ENCODE peak calls at places on chromosomes 2 and 18, in six cellular contexts. One of them, this sample, is unnamed.

GRCh38 chr2:232325324-232326273 is 53.0 kb upstream of the ALPP start:
- DNase-seq in GM23248: peak
- DNase-seq in thoracic aorta: no peak
- DNase-seq in right atrium auricular region: no peak
- DNase-seq in CD8-positive, alpha-beta T cell: peak
- DNase-seq in HCT116: no peak
- DNase-seq in this sample: peak

GRCh38 chr2:218217366-218218309 is 649 bp downstream of the ARPC2 start:
- DNase-seq in GM23248: peak
- DNase-seq in thoracic aorta: no peak
- DNase-seq in right atrium auricular region: peak
- DNase-seq in CD8-positive, alpha-beta T cell: peak
- DNase-seq in HCT116: no peak
- DNase-seq in this sample: peak

GRCh38 chr2:12931211-12931844 is 214.6 kb downstream of the TRIB2 start:
- DNase-seq in GM23248: peak
- DNase-seq in thoracic aorta: no peak
- DNase-seq in right atrium auricular region: no peak
- DNase-seq in CD8-positive, alpha-beta T cell: no peak
- DNase-seq in HCT116: peak
- DNase-seq in this sample: no peak

GRCh38 chr2:64204006-64204632 is 59.9 kb upstream of the PELI1 start:
- DNase-seq in GM23248: peak
- DNase-seq in thoracic aorta: no peak
- DNase-seq in right atrium auricular region: no peak
- DNase-seq in CD8-positive, alpha-beta T cell: peak
- DNase-seq in HCT116: no peak
- DNase-seq in this sample: no peak

GRCh38 chr2:43636616-43637015 is 444 bp upstream of the PLEKHH2 start:
- DNase-seq in GM23248: no peak
- DNase-seq in thoracic aorta: no peak
- DNase-seq in right atrium auricular region: no peak
- DNase-seq in CD8-positive, alpha-beta T cell: peak
- DNase-seq in HCT116: no peak
- DNase-seq in this sample: no peak

GRCh38 chr2:233473878-233474277 is 92.7 kb downstream of the USP40 start:
- DNase-seq in GM23248: no peak
- DNase-seq in thoracic aorta: no peak
- DNase-seq in right atrium auricular region: peak
- DNase-seq in CD8-positive, alpha-beta T cell: no peak
- DNase-seq in HCT116: no peak
- DNase-seq in this sample: no peak

GRCh38 chr2:43223412-43224040 is 2.9 kb downstream of the ZFP36L2 start:
- DNase-seq in GM23248: peak
- DNase-seq in thoracic aorta: no peak
- DNase-seq in right atrium auricular region: no peak
- DNase-seq in CD8-positive, alpha-beta T cell: no peak
- DNase-seq in HCT116: no peak
- DNase-seq in this sample: no peak

GRCh38 chr2:26346454-26347053 is at the start of gene ADGRF3:
- DNase-seq in GM23248: peak
- DNase-seq in thoracic aorta: no peak
- DNase-seq in right atrium auricular region: peak
- DNase-seq in CD8-positive, alpha-beta T cell: peak
- DNase-seq in HCT116: no peak
- DNase-seq in this sample: peak

GRCh38 chr2:101387151-101387807 is at the start of gene CREG2:
- DNase-seq in GM23248: peak
- DNase-seq in thoracic aorta: no peak
- DNase-seq in right atrium auricular region: peak
- DNase-seq in CD8-positive, alpha-beta T cell: peak
- DNase-seq in HCT116: peak
- DNase-seq in this sample: no peak

GRCh38 chr2:241443486-241444223 is 64.7 kb downstream of the STK25 start:
- DNase-seq in GM23248: peak
- DNase-seq in thoracic aorta: no peak
- DNase-seq in right atrium auricular region: no peak
- DNase-seq in CD8-positive, alpha-beta T cell: peak
- DNase-seq in HCT116: no peak
- DNase-seq in this sample: no peak

GRCh38 chr2:201070966-201071304 is 536 bp downstream of the HYCC2 start:
- DNase-seq in GM23248: peak
- DNase-seq in thoracic aorta: no peak
- DNase-seq in right atrium auricular region: no peak
- DNase-seq in CD8-positive, alpha-beta T cell: no peak
- DNase-seq in HCT116: no peak
- DNase-seq in this sample: no peak

GRCh38 chr2:102753563-102754159 is 8.2 kb upstream of the TMEM182 start:
- DNase-seq in GM23248: peak
- DNase-seq in thoracic aorta: no peak
- DNase-seq in right atrium auricular region: no peak
- DNase-seq in CD8-positive, alpha-beta T cell: no peak
- DNase-seq in HCT116: peak
- DNase-seq in this sample: no peak

GRCh38 chr2:153886833-153887232 is 15.1 kb downstream of the GALNT13 start:
- DNase-seq in GM23248: no peak
- DNase-seq in thoracic aorta: no peak
- DNase-seq in right atrium auricular region: no peak
- DNase-seq in CD8-positive, alpha-beta T cell: no peak
- DNase-seq in HCT116: no peak
- DNase-seq in this sample: no peak

GRCh38 chr2:98643496-98644100 is 35.2 kb downstream of the UNC50 start:
- DNase-seq in GM23248: no peak
- DNase-seq in thoracic aorta: no peak
- DNase-seq in right atrium auricular region: no peak
- DNase-seq in CD8-positive, alpha-beta T cell: no peak
- DNase-seq in HCT116: no peak
- DNase-seq in this sample: no peak

GRCh38 chr2:190964170-190964795 is 49.7 kb downstream of the STAT1 start:
- DNase-seq in GM23248: no peak
- DNase-seq in thoracic aorta: no peak
- DNase-seq in right atrium auricular region: no peak
- DNase-seq in CD8-positive, alpha-beta T cell: no peak
- DNase-seq in HCT116: no peak
- DNase-seq in this sample: no peak

GRCh38 chr2:55431982-55432627 is 12.4 kb upstream of the CCDC88A start:
- DNase-seq in GM23248: peak
- DNase-seq in thoracic aorta: no peak
- DNase-seq in right atrium auricular region: no peak
- DNase-seq in CD8-positive, alpha-beta T cell: no peak
- DNase-seq in HCT116: peak
- DNase-seq in this sample: no peak

GRCh38 chr2:239189711-239190131 is 211.1 kb downstream of the HDAC4 start:
- DNase-seq in GM23248: no peak
- DNase-seq in thoracic aorta: no peak
- DNase-seq in right atrium auricular region: no peak
- DNase-seq in CD8-positive, alpha-beta T cell: no peak
- DNase-seq in HCT116: no peak
- DNase-seq in this sample: no peak

GRCh38 chr2:98775146-98775988 is 44.4 kb upstream of the MGAT4A start:
- DNase-seq in GM23248: no peak
- DNase-seq in thoracic aorta: peak
- DNase-seq in right atrium auricular region: no peak
- DNase-seq in CD8-positive, alpha-beta T cell: no peak
- DNase-seq in HCT116: no peak
- DNase-seq in this sample: no peak

GRCh38 chr2:72923833-72924352 is 6.6 kb downstream of the EMX1 start:
- DNase-seq in GM23248: no peak
- DNase-seq in thoracic aorta: no peak
- DNase-seq in right atrium auricular region: no peak
- DNase-seq in CD8-positive, alpha-beta T cell: no peak
- DNase-seq in HCT116: no peak
- DNase-seq in this sample: no peak

GRCh38 chr2:136235451-136236418 is 117.8 kb upstream of the CXCR4 start:
- DNase-seq in GM23248: peak
- DNase-seq in thoracic aorta: no peak
- DNase-seq in right atrium auricular region: no peak
- DNase-seq in CD8-positive, alpha-beta T cell: no peak
- DNase-seq in HCT116: peak
- DNase-seq in this sample: no peak

DNA sequence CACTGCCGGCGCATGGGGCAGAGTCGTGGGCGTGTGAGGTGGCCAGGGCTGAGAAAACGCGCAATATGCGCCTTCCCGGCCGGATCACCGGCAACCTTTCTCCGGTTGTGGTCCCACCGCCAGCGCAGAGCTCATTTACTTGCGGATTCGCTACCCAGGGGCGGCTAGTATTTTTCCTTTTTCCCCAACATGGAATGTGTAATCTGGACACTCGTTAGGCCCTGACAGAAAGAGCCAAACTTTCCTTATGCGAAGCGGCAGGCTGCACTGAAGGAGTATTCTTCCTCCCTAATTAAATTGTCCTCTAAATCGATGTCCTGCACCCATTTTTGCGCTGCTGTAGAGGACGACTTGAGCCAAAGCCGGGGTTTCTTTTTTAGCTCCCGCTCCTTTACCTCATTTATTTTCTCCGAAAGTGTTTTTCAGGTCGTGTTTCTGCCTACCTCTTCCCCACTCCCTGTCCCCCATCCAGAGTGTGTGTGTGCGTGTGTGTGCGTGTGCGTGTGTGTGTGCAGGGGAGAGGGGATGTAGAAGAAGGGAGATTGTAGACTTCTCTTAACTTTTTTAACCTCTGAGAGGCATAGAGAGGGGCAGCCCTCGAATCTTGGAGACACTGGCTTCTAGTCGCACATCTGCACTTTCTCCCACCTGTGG is 2.7 kb downstream of the OTX1 start:
- DNase-seq in GM23248: no peak
- DNase-seq in thoracic aorta: no peak
- DNase-seq in right atrium auricular region: no peak
- DNase-seq in CD8-positive, alpha-beta T cell: no peak
- DNase-seq in HCT116: no peak
- DNase-seq in this sample: no peak
- H3K4me3 ChIP-seq in GM23248: no peak
- H3K4me3 ChIP-seq in thoracic aorta: peak
- H3K4me3 ChIP-seq in right atrium auricular region: peak
- H3K4me3 ChIP-seq in CD8-positive, alpha-beta T cell: no peak
- H3K4me3 ChIP-seq in HCT116: no peak
- H3K4me3 ChIP-seq in this sample: peak

GRCh38 chr18:10330428-10330827 is 124.0 kb upstream of the APCDD1 start:
- DNase-seq in GM23248: no peak
- DNase-seq in thoracic aorta: no peak
- DNase-seq in right atrium auricular region: no peak
- DNase-seq in CD8-positive, alpha-beta T cell: no peak
- DNase-seq in HCT116: no peak
- DNase-seq in this sample: no peak

GRCh38 chr18:10332452-10332851 is 122.0 kb upstream of the APCDD1 start:
- DNase-seq in GM23248: no peak
- DNase-seq in thoracic aorta: no peak
- DNase-seq in right atrium auricular region: no peak
- DNase-seq in CD8-positive, alpha-beta T cell: no peak
- DNase-seq in HCT116: no peak
- DNase-seq in this sample: no peak

DNA sequence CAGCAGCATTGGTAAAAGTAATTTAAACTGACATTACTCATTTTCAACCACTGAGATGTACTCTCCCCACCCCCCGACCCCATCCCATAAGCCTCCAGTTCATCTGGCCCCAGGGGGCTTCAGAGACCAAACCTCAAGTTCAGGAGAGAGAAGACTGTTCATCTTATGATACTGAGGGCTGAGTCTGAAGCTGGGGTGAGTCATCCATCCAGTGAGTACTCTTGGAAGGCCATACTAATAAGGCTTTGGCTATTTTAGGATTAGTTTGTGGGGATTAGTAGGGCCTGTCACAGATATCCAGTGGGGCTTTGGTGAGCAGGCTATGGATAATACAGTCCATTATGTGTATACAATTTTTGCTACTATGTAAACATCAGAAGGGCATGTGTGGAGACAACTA is 125.3 kb upstream of the APCDD1 start:
- DNase-seq in GM23248: peak
- DNase-seq in thoracic aorta: no peak
- DNase-seq in right atrium auricular region: no peak
- DNase-seq in CD8-positive, alpha-beta T cell: no peak
- DNase-seq in HCT116: no peak
- DNase-seq in this sample: no peak
- H3K4me3 ChIP-seq in GM23248: no peak
- H3K4me3 ChIP-seq in thoracic aorta: no peak
- H3K4me3 ChIP-seq in right atrium auricular region: no peak
- H3K4me3 ChIP-seq in CD8-positive, alpha-beta T cell: no peak
- H3K4me3 ChIP-seq in HCT116: no peak
- H3K4me3 ChIP-seq in this sample: no peak

GRCh38 chr2:202378001-202378400 is 1.9 kb downstream of the BMPR2 start:
- DNase-seq in GM23248: peak
- DNase-seq in thoracic aorta: no peak
- DNase-seq in right atrium auricular region: no peak
- DNase-seq in CD8-positive, alpha-beta T cell: no peak
- DNase-seq in HCT116: no peak
- DNase-seq in this sample: no peak
- H3K4me3 ChIP-seq in GM23248: peak
- H3K4me3 ChIP-seq in thoracic aorta: peak
- H3K4me3 ChIP-seq in right atrium auricular region: peak
- H3K4me3 ChIP-seq in CD8-positive, alpha-beta T cell: peak
- H3K4me3 ChIP-seq in HCT116: peak
- H3K4me3 ChIP-seq in this sample: peak

GRCh38 chr18:46242185-46242584 is 138.0 kb downstream of the HAUS1 start:
- DNase-seq in GM23248: no peak
- DNase-seq in thoracic aorta: no peak
- DNase-seq in right atrium auricular region: no peak
- DNase-seq in CD8-positive, alpha-beta T cell: no peak
- DNase-seq in HCT116: no peak
- DNase-seq in this sample: no peak

GRCh38 chr18:46243095-46243494 is 138.9 kb downstream of the HAUS1 start:
- DNase-seq in GM23248: peak
- DNase-seq in thoracic aorta: no peak
- DNase-seq in right atrium auricular region: no peak
- DNase-seq in CD8-positive, alpha-beta T cell: no peak
- DNase-seq in HCT116: no peak
- DNase-seq in this sample: no peak

GRCh38 chr18:46247938-46248337 is 143.8 kb downstream of the HAUS1 start:
- DNase-seq in GM23248: no peak
- DNase-seq in thoracic aorta: no peak
- DNase-seq in right atrium auricular region: no peak
- DNase-seq in CD8-positive, alpha-beta T cell: no peak
- DNase-seq in HCT116: no peak
- DNase-seq in this sample: no peak

GRCh38 chr18:46243673-46244072 is 139.5 kb downstream of the HAUS1 start:
- DNase-seq in GM23248: no peak
- DNase-seq in thoracic aorta: no peak
- DNase-seq in right atrium auricular region: no peak
- DNase-seq in CD8-positive, alpha-beta T cell: no peak
- DNase-seq in HCT116: no peak
- DNase-seq in this sample: no peak

GRCh38 chr18:46246101-46246500 is 141.9 kb downstream of the HAUS1 start:
- DNase-seq in GM23248: no peak
- DNase-seq in thoracic aorta: no peak
- DNase-seq in right atrium auricular region: no peak
- DNase-seq in CD8-positive, alpha-beta T cell: no peak
- DNase-seq in HCT116: no peak
- DNase-seq in this sample: no peak
- H3K4me3 ChIP-seq in GM23248: no peak
- H3K4me3 ChIP-seq in thoracic aorta: no peak
- H3K4me3 ChIP-seq in right atrium auricular region: no peak
- H3K4me3 ChIP-seq in CD8-positive, alpha-beta T cell: no peak
- H3K4me3 ChIP-seq in HCT116: no peak
- H3K4me3 ChIP-seq in this sample: no peak

GRCh38 chr2:75065402-75066008 is 107.1 kb downstream of the POLE4 start:
- DNase-seq in GM23248: peak
- DNase-seq in thoracic aorta: no peak
- DNase-seq in right atrium auricular region: no peak
- DNase-seq in CD8-positive, alpha-beta T cell: no peak
- DNase-seq in HCT116: no peak
- DNase-seq in this sample: no peak
- H3K4me3 ChIP-seq in GM23248: no peak
- H3K4me3 ChIP-seq in thoracic aorta: no peak
- H3K4me3 ChIP-seq in right atrium auricular region: no peak
- H3K4me3 ChIP-seq in CD8-positive, alpha-beta T cell: no peak
- H3K4me3 ChIP-seq in HCT116: no peak
- H3K4me3 ChIP-seq in this sample: no peak